ENCODE peak calls at places on chromosomes 7 and 10, in four cellular contexts. F is A549, T is MM.1S, B is PC-9. U is an unnamed sample.

GRCh38 chr10:104622598-104623209 is 18.4 kb upstream of the SORCS3 start:
- DNase-seq in B (no peak), F (peak; percentile 45), T (peak; percentile 18), U (no peak)

GRCh38 chr7:37342665-37343471 is 105.8 kb downstream of the ELMO1 start:
- DNase-seq in T (peak; percentile 82), F (no peak), B (no peak), U (no peak)

GRCh38 chr7:149147730-149148653 is 739 bp downstream of the ZNF398 start:
- DNase-seq in T (peak; percentile 44), F (peak; percentile 48), B (peak; percentile 37), U (no peak)

GRCh38 chr10:125692932-125693847 is 10.2 kb upstream of the TEX36 start:
- DNase-seq in F (no peak), T (no peak), B (peak; percentile 65), U (no peak)

GRCh38 chr7:155998328-155998691 is 186.0 kb upstream of the SHH start:
- DNase-seq in T (peak; percentile 21), F (no peak), B (no peak), U (no peak)

GRCh38 chr10:110881905-110882304 is 10.2 kb downstream of the PDCD4 start:
- DNase-seq in F (no peak), B (no peak), T (no peak), U (no peak)

GRCh38 chr10:35517431-35518181 is 87.5 kb upstream of the GJD4 start:
- DNase-seq in T (no peak), F (no peak), B (no peak), U (no peak)

GRCh38 chr7:45680776-45681175 is 106.6 kb downstream of the ADCY1 start:
- DNase-seq in F (no peak), T (no peak), B (no peak), U (peak; percentile 40)

GRCh38 chr10:130009228-130009627 is 45.2 kb upstream of the EBF3 start:
- DNase-seq in T (no peak), F (no peak), B (no peak), U (no peak)

GRCh38 chr10:109698888-109699685 is 224.2 kb downstream of the XPNPEP1 start:
- DNase-seq in T (no peak), F (no peak), B (no peak), U (no peak)

GRCh38 chr10:117272195-117273076 is 31.5 kb downstream of the SLC18A2 start:
- DNase-seq in T (no peak), F (no peak), B (no peak), U (no peak)

GRCh38 chr10:80170026-80170425 is 35.3 kb downstream of the ANXA11 start:
- DNase-seq in B (no peak), F (no peak), T (no peak), U (no peak)

GRCh38 chr10:80168111-80168511 is 35.6 kb downstream of the PLAC9 start:
- DNase-seq in B (no peak), T (no peak), F (no peak), U (no peak)

GRCh38 chr10:80170641-80171040 is 34.7 kb downstream of the ANXA11 start:
- DNase-seq in T (no peak), F (no peak), B (no peak), U (no peak)

GRCh38 chr10:80167471-80167870 is 34.9 kb downstream of the PLAC9 start:
- DNase-seq in F (no peak), T (no peak), B (no peak), U (no peak)

DNA sequence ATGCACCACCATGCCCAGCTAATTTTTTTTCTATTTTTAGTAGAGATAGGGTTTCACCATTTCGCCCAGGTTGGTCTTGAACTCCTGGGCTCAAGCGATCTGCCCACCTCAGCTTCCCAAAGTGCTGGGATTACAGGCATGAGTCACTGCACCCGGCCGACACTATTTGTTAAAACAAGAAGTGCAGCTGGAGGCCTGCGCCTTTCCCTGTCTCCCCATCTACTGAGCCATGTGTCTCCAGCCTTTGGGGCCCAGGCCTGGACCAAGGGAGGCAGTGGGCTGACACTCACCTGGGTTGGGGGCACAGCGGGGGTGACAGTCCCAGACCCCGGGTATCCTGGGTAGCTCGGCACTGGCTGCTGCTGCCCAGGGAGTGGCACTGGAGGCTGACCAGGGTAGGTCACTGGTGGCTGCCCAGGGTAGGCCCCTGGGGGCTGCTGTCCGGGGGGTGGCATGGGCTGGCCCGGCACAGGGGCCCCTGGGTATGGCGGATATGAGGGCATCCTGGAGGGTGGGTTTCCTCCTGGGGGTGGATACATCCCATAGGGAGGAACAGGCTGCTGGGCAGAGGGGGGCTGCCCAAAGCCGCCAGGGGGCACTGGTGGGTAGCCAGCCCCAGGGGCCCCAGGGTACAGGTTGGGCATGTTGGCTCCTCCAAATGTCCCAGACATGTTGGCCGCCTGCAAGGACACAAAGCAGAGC is 36.3 kb downstream of the PLAC9 start:
- DNase-seq in F (no peak), T (peak; percentile 24), B (no peak), U (no peak)
- TF ChIP-seq CTCF in F (peak; percentile 47), T (peak; percentile 64), B (peak; percentile 26), U (no peak)

GRCh38 chr7:38825721-38826440 is 83.1 kb downstream of the VPS41 start:
- DNase-seq in F (no peak), B (no peak), T (no peak), U (no peak)
- H3K4me1 ChIP-seq in F (no peaks in the 10 kb centered on the region), B (no peaks in the 10 kb centered on the region), T (peaks cover 5% of the 10 kb centered on the region), U (peaks cover 8% of the 10 kb centered on the region)

GRCh38 chr7:116461500-116461899 is 38.0 kb upstream of the CAV2 start:
- DNase-seq in B (no peak), F (no peak), T (peak; percentile 42), U (no peak)
- TF ChIP-seq CTCF in B (no peak), F (no peak), T (peak; percentile 47), U (no peak)

GRCh38 chr10:102781089-102781920 is 37.6 kb downstream of the WBP1L start:
- DNase-seq in T (peak; percentile 92), B (no peak), F (no peak), U (no peak)
- H3K4me1 ChIP-seq in T (peaks cover 70% of the 10 kb centered on the region), B (peaks cover 21% of the 10 kb centered on the region), F (peaks cover 10% of the 10 kb centered on the region), U (peaks cover 88% of the 10 kb centered on the region)

U was measured in ascending aorta.